ENCODE peak calls at places on chromosomes 16 and 17, in four cellular contexts. One of them, this sample, is unnamed.

GRCh38 chr16:86910146-86910805 is 331.9 kb downstream of the FOXL1 start:
- DNase-seq in CD4-positive, alpha-beta memory T cell: no peak
- DNase-seq in upper lobe of right lung: no peak
- DNase-seq in heart right ventricle: no peak
- DNase-seq in this sample: no peak

GRCh38 chr17:76727745-76728456 is 1.3 kb downstream of the METTL23 start:
- DNase-seq in heart right ventricle: no peak
- DNase-seq in CD4-positive, alpha-beta memory T cell: peak
- DNase-seq in upper lobe of right lung: no peak
- DNase-seq in this sample: peak

GRCh38 chr17:79960788-79961522 is 74.7 kb downstream of the TBC1D16 start:
- DNase-seq in heart right ventricle: no peak
- DNase-seq in CD4-positive, alpha-beta memory T cell: no peak
- DNase-seq in upper lobe of right lung: no peak
- DNase-seq in this sample: no peak

GRCh38 chr16:47150067-47150466 is 6.3 kb upstream of the NETO2 start:
- DNase-seq in upper lobe of right lung: no peak
- DNase-seq in CD4-positive, alpha-beta memory T cell: no peak
- DNase-seq in heart right ventricle: no peak
- DNase-seq in this sample: no peak

GRCh38 chr16:81740163-81740562 is 38.9 kb upstream of the PLCG2 start:
- DNase-seq in upper lobe of right lung: no peak
- DNase-seq in heart right ventricle: no peak
- DNase-seq in CD4-positive, alpha-beta memory T cell: no peak
- DNase-seq in this sample: no peak

GRCh38 chr17:82222816-82223215 is 6.0 kb upstream of the SLC16A3 start:
- DNase-seq in upper lobe of right lung: no peak
- DNase-seq in heart right ventricle: no peak
- DNase-seq in CD4-positive, alpha-beta memory T cell: no peak
- DNase-seq in this sample: no peak

GRCh38 chr17:76189247-76189646 is 48.2 kb upstream of the FOXJ1 start:
- DNase-seq in upper lobe of right lung: no peak
- DNase-seq in CD4-positive, alpha-beta memory T cell: no peak
- DNase-seq in heart right ventricle: no peak
- DNase-seq in this sample: no peak

GRCh38 chr17:31609331-31609730 is 217.9 kb downstream of the RAB11FIP4 start:
- DNase-seq in CD4-positive, alpha-beta memory T cell: no peak
- DNase-seq in upper lobe of right lung: no peak
- DNase-seq in heart right ventricle: no peak
- DNase-seq in this sample: no peak

GRCh38 chr17:76725580-76726230 is 701 bp downstream of the JMJD6 start:
- DNase-seq in upper lobe of right lung: peak
- DNase-seq in CD4-positive, alpha-beta memory T cell: peak
- DNase-seq in heart right ventricle: peak
- DNase-seq in this sample: peak

GRCh38 chr17:10120113-10120485 is 78.3 kb downstream of the GAS7 start:
- DNase-seq in CD4-positive, alpha-beta memory T cell: no peak
- DNase-seq in heart right ventricle: no peak
- DNase-seq in upper lobe of right lung: peak
- DNase-seq in this sample: no peak

GRCh38 chr17:78798695-78799559 is 16.9 kb upstream of the CYTH1 start:
- DNase-seq in heart right ventricle: no peak
- DNase-seq in upper lobe of right lung: no peak
- DNase-seq in CD4-positive, alpha-beta memory T cell: peak
- DNase-seq in this sample: no peak

GRCh38 chr16:48169896-48170295 is 14.1 kb upstream of the ABCC12 start:
- DNase-seq in upper lobe of right lung: no peak
- DNase-seq in heart right ventricle: no peak
- DNase-seq in CD4-positive, alpha-beta memory T cell: no peak
- DNase-seq in this sample: no peak

GRCh38 chr17:29619251-29619650 is 3.5 kb downstream of the CORO6 start:
- DNase-seq in upper lobe of right lung: peak
- DNase-seq in heart right ventricle: no peak
- DNase-seq in CD4-positive, alpha-beta memory T cell: no peak
- DNase-seq in this sample: no peak

GRCh38 chr17:62109378-62109902 is 44.4 kb upstream of the MED13 start:
- DNase-seq in upper lobe of right lung: peak
- DNase-seq in heart right ventricle: no peak
- DNase-seq in CD4-positive, alpha-beta memory T cell: peak
- DNase-seq in this sample: no peak

GRCh38 chr16:66509576-66509975 is 40.3 kb downstream of the TK2 start:
- DNase-seq in upper lobe of right lung: no peak
- DNase-seq in heart right ventricle: no peak
- DNase-seq in CD4-positive, alpha-beta memory T cell: no peak
- DNase-seq in this sample: peak
- H3K27ac ChIP-seq in upper lobe of right lung: no peak
- H3K27ac ChIP-seq in heart right ventricle: no peak
- H3K27ac ChIP-seq in CD4-positive, alpha-beta memory T cell: no peak
- H3K27ac ChIP-seq in this sample: no peak

GRCh38 chr16:56635441-56635967 is 3.0 kb upstream of the MT1A start:
- DNase-seq in heart right ventricle: no peak
- DNase-seq in CD4-positive, alpha-beta memory T cell: no peak
- DNase-seq in upper lobe of right lung: no peak
- DNase-seq in this sample: no peak

GRCh38 chr16:56636616-56637413 is 1.7 kb upstream of the MT1A start:
- DNase-seq in upper lobe of right lung: no peak
- DNase-seq in heart right ventricle: no peak
- DNase-seq in CD4-positive, alpha-beta memory T cell: no peak
- DNase-seq in this sample: no peak

GRCh38 chr16:56639045-56639444 is 579 bp downstream of the MT1A start:
- DNase-seq in CD4-positive, alpha-beta memory T cell: no peak
- DNase-seq in heart right ventricle: no peak
- DNase-seq in upper lobe of right lung: no peak
- DNase-seq in this sample: no peak

GRCh38 chr16:56640076-56640475 is 1.6 kb downstream of the MT1A start:
- DNase-seq in heart right ventricle: no peak
- DNase-seq in CD4-positive, alpha-beta memory T cell: no peak
- DNase-seq in upper lobe of right lung: no peak
- DNase-seq in this sample: no peak

DNA sequence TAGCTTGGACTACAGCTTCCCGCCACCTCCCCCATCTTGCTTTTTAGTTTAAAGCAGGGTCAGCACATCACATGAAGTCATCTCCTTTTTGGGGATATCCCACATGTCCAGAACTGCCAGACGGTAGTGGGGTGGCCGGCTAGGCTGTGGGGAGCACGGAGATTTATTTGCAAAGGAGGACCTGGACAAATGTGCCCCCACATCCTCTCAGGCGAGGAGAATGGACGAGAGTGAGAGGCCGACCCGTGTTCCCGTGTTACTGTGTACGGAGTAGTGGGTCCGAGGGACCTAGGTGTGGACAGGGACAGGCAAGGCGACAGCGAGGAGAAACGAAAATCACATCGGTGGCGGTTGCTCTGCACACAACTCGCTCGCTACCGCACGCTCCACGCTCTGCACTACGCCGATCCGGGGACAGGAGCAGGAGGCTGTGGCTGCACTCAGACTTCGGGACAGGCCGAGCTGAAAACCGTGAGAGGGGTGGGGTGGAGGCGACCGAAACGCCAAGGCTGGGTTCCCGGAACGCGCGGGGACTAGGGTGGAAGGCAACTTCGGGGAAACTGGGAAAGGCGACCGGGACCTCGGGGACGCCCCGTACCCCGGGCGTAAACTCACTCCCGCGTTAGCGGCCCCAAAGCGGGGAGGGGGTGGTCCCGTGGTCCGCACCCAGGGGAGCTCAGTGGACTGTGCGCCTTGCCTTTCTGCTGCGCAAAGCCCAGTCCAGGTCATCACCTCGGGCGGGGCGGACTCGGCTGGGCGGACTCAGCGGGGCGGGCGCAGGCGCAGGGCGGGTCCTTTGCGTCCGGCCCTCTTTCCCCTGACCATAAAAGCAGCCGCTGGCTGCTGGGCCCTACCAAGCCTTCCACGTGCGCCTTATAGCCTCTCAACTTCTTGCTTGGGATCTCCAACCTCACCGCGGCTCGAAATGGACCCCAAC is at the start of gene MT1A:
- DNase-seq in upper lobe of right lung: peak
- DNase-seq in CD4-positive, alpha-beta memory T cell: no peak
- DNase-seq in heart right ventricle: peak
- DNase-seq in this sample: peak
- H3K4me3 ChIP-seq in upper lobe of right lung: peak
- H3K4me3 ChIP-seq in CD4-positive, alpha-beta memory T cell: no peak
- H3K4me3 ChIP-seq in heart right ventricle: peak
- H3K4me3 ChIP-seq in this sample: peak

GRCh38 chr17:8861482-8862181 is 5.8 kb downstream of the PIK3R6 start:
- DNase-seq in upper lobe of right lung: no peak
- DNase-seq in CD4-positive, alpha-beta memory T cell: no peak
- DNase-seq in heart right ventricle: no peak
- DNase-seq in this sample: no peak
- H3K27ac ChIP-seq in upper lobe of right lung: no peak
- H3K27ac ChIP-seq in CD4-positive, alpha-beta memory T cell: no peak
- H3K27ac ChIP-seq in heart right ventricle: no peak
- H3K27ac ChIP-seq in this sample: no peak

GRCh38 chr17:58336456-58337094 is 8.0 kb upstream of the TSPOAP1 start:
- DNase-seq in CD4-positive, alpha-beta memory T cell: no peak
- DNase-seq in heart right ventricle: no peak
- DNase-seq in upper lobe of right lung: peak
- DNase-seq in this sample: no peak

GRCh38 chr17:58338454-58338841 is 9.9 kb upstream of the TSPOAP1 start:
- DNase-seq in CD4-positive, alpha-beta memory T cell: no peak
- DNase-seq in upper lobe of right lung: no peak
- DNase-seq in heart right ventricle: no peak
- DNase-seq in this sample: no peak

GRCh38 chr17:58337600-58338453 is 9.2 kb upstream of the TSPOAP1 start:
- DNase-seq in heart right ventricle: peak
- DNase-seq in upper lobe of right lung: peak
- DNase-seq in CD4-positive, alpha-beta memory T cell: peak
- DNase-seq in this sample: peak

GRCh38 chr17:58335779-58336455 is 7.3 kb upstream of the TSPOAP1 start:
- DNase-seq in CD4-positive, alpha-beta memory T cell: peak
- DNase-seq in heart right ventricle: no peak
- DNase-seq in upper lobe of right lung: peak
- DNase-seq in this sample: peak

DNA sequence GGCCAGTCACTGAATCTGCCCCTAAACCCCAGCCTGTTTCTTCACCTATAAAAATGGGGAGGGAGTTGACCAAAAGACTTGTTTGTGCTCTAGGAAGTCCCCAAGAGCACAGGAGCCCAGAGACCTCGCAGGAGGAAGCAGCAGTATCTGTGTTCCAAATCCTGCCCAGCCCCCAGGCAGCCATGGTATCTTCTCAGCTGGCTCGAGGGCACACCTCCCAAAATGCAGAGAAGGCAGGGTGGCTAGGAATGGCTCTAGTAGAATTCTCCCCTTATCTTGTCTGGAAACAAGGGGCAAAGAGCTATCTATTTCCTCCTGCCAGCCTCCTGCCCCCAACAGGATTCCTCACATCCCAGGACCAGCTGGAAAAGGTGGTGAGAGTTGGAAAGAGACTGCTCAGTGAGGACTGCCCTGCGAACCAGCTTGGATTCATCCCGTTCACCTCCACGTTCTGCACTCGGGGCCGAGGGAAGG is 8.6 kb upstream of the TSPOAP1 start:
- DNase-seq in CD4-positive, alpha-beta memory T cell: peak
- DNase-seq in heart right ventricle: no peak
- DNase-seq in upper lobe of right lung: peak
- DNase-seq in this sample: peak
- H3K4me3 ChIP-seq in CD4-positive, alpha-beta memory T cell: peak
- H3K4me3 ChIP-seq in heart right ventricle: no peak
- H3K4me3 ChIP-seq in upper lobe of right lung: peak
- H3K4me3 ChIP-seq in this sample: peak

This sample was measured in suprapubic skin.